ENCODE peak calls at places on chromosomes 7 and 10, in seven cellular contexts. E, D, U, Q, B, M and G are unnamed samples.

GRCh38 chr7:1322240-1323110 is 89.8 kb downstream of the UNCX start:
- DNase-seq in E (no peak), D (no peak), U (no peak), Q (no peak), B (no peak), M (no peak), G (no peak)

GRCh38 chr10:123556049-123556448 is 110.1 kb upstream of the GPR26 start:
- DNase-seq in E (no peak), D (no peak), U (no peak), Q (no peak), B (no peak), M (no peak), G (no peak)

GRCh38 chr10:118343549-118343948 is 1.4 kb upstream of the FAM204A start:
- DNase-seq in E (no peak), D (no peak), U (no peak), Q (no peak), B (no peak), M (no peak), G (no peak)

GRCh38 chr7:36393826-36394225 is 4.2 kb downstream of the ANLN start:
- DNase-seq in E (no peak), D (no peak), U (no peak), Q (no peak), B (no peak), M (no peak), G (no peak)

GRCh38 chr7:155208681-155209477 is 88.8 kb upstream of the INSIG1 start:
- DNase-seq in E (peak), D (peak), U (peak), Q (no peak), B (peak), M (no peak), G (no peak)

GRCh38 chr7:55520426-55521140 is 51.7 kb downstream of the VOPP1 start:
- DNase-seq in E (no peak), D (no peak), U (no peak), Q (no peak), B (no peak), M (no peak), G (no peak)

GRCh38 chr10:59180689-59181270 is 4.3 kb downstream of the PHYHIPL start:
- DNase-seq in E (no peak), D (no peak), U (no peak), Q (no peak), B (no peak), M (no peak), G (no peak)

GRCh38 chr10:67665491-67665890 is 30.5 kb downstream of the CTNNA3 start:
- DNase-seq in E (no peak), D (no peak), U (no peak), Q (no peak), B (no peak), M (no peak), G (no peak)

GRCh38 chr7:155579565-155579964 is 33.2 kb upstream of the CNPY1 start:
- DNase-seq in E (no peak), D (no peak), U (no peak), Q (no peak), B (no peak), M (no peak), G (no peak)